ENCODE peak calls at places on chromosomes 6 and 20, in nine cellular contexts. Q, O, V, J, D, N, T, X and G are unnamed samples.

GRCh38 chr6:124798942-124799496 is 163.2 kb upstream of the RNF217 start:
- DNase-seq in J (no peak), X (no peak), O (no peak), Q (no peak), V (no peak), T (no peak), D (no peak), N (peak), G (no peak)

GRCh38 chr6:151422981-151423380 is 28.9 kb downstream of the RMND1 start:
- DNase-seq in O (no peak), V (no peak), X (no peak), Q (no peak), N (no peak), T (no peak), D (no peak), J (no peak), G (no peak)

GRCh38 chr6:100614933-100615332 is 150.2 kb upstream of the SIM1 start:
- DNase-seq in Q (no peak), D (no peak), O (no peak), T (no peak), V (no peak), J (no peak), N (no peak), X (no peak), G (no peak)

GRCh38 chr20:19828233-19828632 is 70.2 kb downstream of the RIN2 start:
- DNase-seq in Q (no peak), V (peak), D (no peak), O (no peak), J (no peak), T (no peak), N (no peak), X (no peak), G (peak)

GRCh38 chr6:127136786-127137185 is 18.3 kb downstream of the RSPO3 start:
- DNase-seq in N (no peak), T (no peak), V (no peak), D (no peak), Q (no peak), J (no peak), O (no peak), X (no peak), G (no peak)

GRCh38 chr6:3776881-3777507 is 25.5 kb upstream of the PXDC1 start:
- DNase-seq in N (no peak), O (peak), V (no peak), Q (no peak), X (no peak), J (no peak), T (peak), D (no peak), G (no peak)

GRCh38 chr6:32223258-32224235 is at the start of gene NOTCH4:
- DNase-seq in Q (no peak), D (no peak), X (no peak), O (no peak), T (no peak), J (no peak), V (no peak), N (no peak), G (no peak)

GRCh38 chr20:11323821-11324220 is 593.9 kb upstream of the BTBD3 start:
- DNase-seq in O (no peak), N (no peak), X (no peak), J (no peak), D (no peak), V (peak), Q (no peak), T (no peak), G (no peak)

GRCh38 chr6:31779908-31780307 is 2.8 kb upstream of the VWA7 start:
- DNase-seq in N (no peak), J (no peak), O (no peak), D (no peak), Q (no peak), T (no peak), X (no peak), V (no peak), G (no peak)

GRCh38 chr20:23361108-23361650 is 803 bp upstream of the GZF1 start:
- DNase-seq in J (no peak), V (peak), T (peak), X (no peak), Q (no peak), N (peak), O (no peak), D (no peak), G (no peak)

GRCh38 chr6:65081713-65082210 is 625.3 kb downstream of the EYS start:
- DNase-seq in X (no peak), Q (no peak), N (no peak), T (no peak), O (no peak), V (no peak), J (no peak), D (no peak), G (no peak)

GRCh38 chr20:23918896-23919295 is 39.3 kb upstream of the CST5 start:
- DNase-seq in Q (no peak), N (no peak), X (no peak), J (no peak), T (no peak), O (no peak), V (no peak), D (no peak), G (no peak)

GRCh38 chr20:57672164-57672563 is 37.7 kb downstream of the PMEPA1 start:
- DNase-seq in V (no peak), T (no peak), O (no peak), D (no peak), X (peak), N (peak), J (no peak), Q (no peak), G (no peak)

GRCh38 chr6:112416885-112417284 is 69.8 kb downstream of the RFPL4B start:
- DNase-seq in D (no peak), T (no peak), O (no peak), J (no peak), Q (no peak), X (no peak), V (peak), N (no peak), G (no peak)

GRCh38 chr20:3209023-3209945 is at the start of gene ITPA:
- DNase-seq in N (peak), D (peak), T (peak), O (peak), X (peak), Q (peak), V (peak), J (peak), G (no peak)

GRCh38 chr6:133820208-133820607 is 68.7 kb upstream of the TCF21 start:
- DNase-seq in V (no peak), D (no peak), J (no peak), T (no peak), N (no peak), X (no peak), O (no peak), Q (no peak), G (no peak)

GRCh38 chr6:141035312-141036058 is 1097.2 kb upstream of the GJE1 start:
- DNase-seq in T (no peak), Q (no peak), V (no peak), D (no peak), J (no peak), O (no peak), X (no peak), N (no peak), G (no peak)

GRCh38 chr20:3728876-3729275 is 3.6 kb upstream of the HSPA12B start:
- DNase-seq in Q (no peak), J (no peak), T (no peak), X (no peak), D (no peak), O (no peak), N (no peak), V (no peak), G (no peak)

GRCh38 chr6:128889870-128890269 is 6.9 kb downstream of the LAMA2 start:
- DNase-seq in D (no peak), T (no peak), N (no peak), X (no peak), V (no peak), Q (no peak), O (no peak), J (no peak), G (no peak)